ENCODE peak calls at places on chromosomes 5 and 9, in six cellular contexts. F is SJSA1; S is activated CD4-positive, alpha-beta memory T cell treated with anti-CD3 and anti-CD28 coated beads for 36 hours; B is T-helper 1 cell; R is stomach; G is ACHN. A is an unnamed sample.

GRCh38 chr5:128632264-128632663 is 94.2 kb upstream of the FBN2 start:
- DNase-seq in B (no peak), G (no peak), F (no peak), S (no peak), R (no peak), A (no peak)

GRCh38 chr9:129500863-129501770 is 119.8 kb downstream of the C9orf50 start:
- DNase-seq in R (no peak), S (no peak), G (no peak), F (no peak), B (no peak), A (no peak)

GRCh38 chr9:122347348-122348287 is 23.2 kb upstream of the PTGS1 start:
- DNase-seq in B (no peak), G (peak), R (no peak), S (peak), F (no peak), A (no peak)

GRCh38 chr9:137244486-137245449 is 3.7 kb downstream of the TUBB4B start:
- DNase-seq in B (no peak), F (no peak), S (no peak), R (no peak), G (no peak), A (no peak)

GRCh38 chr5:5026407-5026780 is 113.7 kb upstream of the ADAMTS16 start:
- DNase-seq in F (no peak), S (no peak), B (no peak), R (no peak), G (peak), A (no peak)

GRCh38 chr5:84290161-84290560 is 94.5 kb downstream of the EDIL3 start:
- DNase-seq in R (no peak), G (peak), F (peak), S (no peak), B (no peak), A (no peak)

GRCh38 chr5:151005975-151006576 is 14.3 kb upstream of the GPX3 start:
- DNase-seq in S (no peak), G (no peak), B (no peak), F (no peak), R (peak), A (peak)

GRCh38 chr9:119004618-119004990 is 364.6 kb downstream of the BRINP1 start:
- DNase-seq in F (no peak), B (no peak), S (no peak), G (peak), R (peak), A (no peak)

A was measured in T1000.